ENCODE peak calls at places on chromosome X, in six cellular contexts. H is lower lobe of right lung; D is mammary epithelial cell; N is colonic mucosa; P is AG10803; I is CD4-positive, alpha-beta T cell. K is an unnamed sample.

GRCh38 chrX:40171513-40172168 is 73.9 kb upstream of the BCOR start:
- DNase-seq in H (no peak), D (no peak), N (peak), P (peak), I (peak), K (no peak)

GRCh38 chrX:12747433-12747832 is 43.8 kb upstream of the PRPS2 start:
- DNase-seq in H (no peak), D (no peak), N (no peak), P (no peak), I (no peak), K (no peak)

GRCh38 chrX:6558979-6559378 is 24.1 kb upstream of the VCX3A start:
- DNase-seq in H (no peak), D (no peak), N (no peak), P (no peak), I (no peak), K (no peak)

GRCh38 chrX:9627827-9628406 is 137.7 kb downstream of the GPR143 start:
- DNase-seq in H (no peak), D (no peak), N (no peak), P (peak), I (no peak), K (no peak)

GRCh38 chrX:121160987-121161386 is 113.6 kb downstream of the GLUD2 start:
- DNase-seq in H (no peak), D (no peak), N (no peak), P (peak), I (no peak), K (no peak)

GRCh38 chrX:85111347-85111746 is 107.7 kb downstream of the APOOL start:
- DNase-seq in H (no peak), D (no peak), N (peak), P (peak), I (no peak), K (no peak)

GRCh38 chrX:155056877-155057792 is 13.8 kb downstream of the CMC4 start:
- DNase-seq in H (peak), D (peak), N (peak), P (peak), I (peak), K (peak)

GRCh38 chrX:103356897-103357296 is 591 bp downstream of the TCEAL9 start:
- DNase-seq in H (no peak), D (no peak), N (peak), P (no peak), I (no peak), K (no peak)

GRCh38 chrX:12463873-12464272 is 325.6 kb downstream of the FRMPD4 start:
- DNase-seq in H (no peak), D (no peak), N (no peak), P (no peak), I (no peak), K (no peak)

GRCh38 chrX:32896132-32896531 is 315.2 kb downstream of the DMD start:
- DNase-seq in H (no peak), D (no peak), N (no peak), P (no peak), I (no peak), K (no peak)

GRCh38 chrX:150460781-150461180 is 97.7 kb downstream of the MAMLD1 start:
- DNase-seq in H (no peak), D (no peak), N (no peak), P (no peak), I (no peak), K (no peak)

GRCh38 chrX:131704136-131704695 is 160.3 kb downstream of the OR13H1 start:
- DNase-seq in H (no peak), D (peak), N (peak), P (peak), I (peak), K (peak)

GRCh38 chrX:31154941-31155340 is 83.1 kb upstream of the FTHL17 start:
- DNase-seq in H (no peak), D (no peak), N (no peak), P (no peak), I (no peak), K (no peak)

GRCh38 chrX:67570839-67571238 is 27.0 kb downstream of the AR start:
- DNase-seq in H (no peak), D (no peak), N (no peak), P (no peak), I (no peak), K (no peak)

GRCh38 chrX:397575-397974 is 10.9 kb upstream of the PPP2R3B start:
- DNase-seq in H (no peak), D (no peak), N (no peak), P (peak), I (no peak), K (peak)

GRCh38 chrX:110055616-110056015 is 52.7 kb downstream of the TMEM164 start:
- DNase-seq in H (no peak), D (no peak), N (no peak), P (no peak), I (no peak), K (no peak)

GRCh38 chrX:81489987-81490386 is 288.1 kb downstream of the SH3BGRL start:
- DNase-seq in H (no peak), D (no peak), N (no peak), P (no peak), I (no peak), K (no peak)

GRCh38 chrX:79415056-79415455 is 47.9 kb upstream of the ITM2A start:
- DNase-seq in H (no peak), D (no peak), N (no peak), P (no peak), I (no peak), K (no peak)

GRCh38 chrX:150041208-150041607 is 102.9 kb upstream of the EOLA2 start:
- DNase-seq in H (no peak), D (no peak), N (no peak), P (no peak), I (no peak), K (no peak)

GRCh38 chrX:21943460-21944135 is 3.1 kb downstream of the SMS start:
- DNase-seq in H (no peak), D (peak), N (no peak), P (peak), I (no peak), K (no peak)

GRCh38 chrX:140775211-140775610 is 65.7 kb downstream of the LINC00632 start:
- DNase-seq in H (no peak), D (no peak), N (no peak), P (no peak), I (no peak), K (no peak)
- TF ChIP-seq CTCF in H (no peak), D (no peak), N (no peak), P (no peak), I (no peak), K (no peak)

GRCh38 chrX:70774223-70774622 is 134.3 kb downstream of the TEX11 start:
- DNase-seq in H (no peak), D (no peak), N (no peak), P (no peak), I (no peak), K (no peak)

DNA sequence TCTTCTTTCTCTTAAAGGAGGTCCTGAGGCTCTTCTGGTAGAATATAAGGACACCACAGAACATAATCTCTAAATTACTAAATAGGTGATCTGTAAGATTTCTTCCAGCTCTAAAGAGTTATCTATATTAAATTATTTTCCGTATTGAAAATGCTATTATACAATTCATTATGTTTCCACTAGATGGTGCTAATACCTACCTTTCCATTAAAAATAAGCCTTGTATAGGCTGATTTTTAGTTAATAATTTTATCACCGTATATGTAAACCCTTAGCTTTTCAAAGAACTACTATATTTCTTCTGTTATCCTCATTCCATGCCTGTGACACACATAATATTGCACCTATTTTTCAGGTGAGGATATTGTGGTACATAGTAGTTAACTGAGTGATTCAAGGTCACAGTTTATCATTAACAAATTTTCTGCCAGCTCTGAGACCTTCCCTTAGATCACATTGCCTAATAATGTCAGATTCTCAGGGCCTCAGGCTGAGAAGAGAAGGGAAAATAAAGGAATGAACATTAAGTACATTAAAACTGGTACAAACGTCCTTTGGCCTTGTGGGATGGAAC is 138.8 kb downstream of the TEX11 start:
- DNase-seq in H (no peak), D (no peak), N (no peak), P (no peak), I (no peak), K (no peak)
- TF ChIP-seq CTCF in H (peak), D (peak), N (peak), P (peak), I (peak), K (peak)

GRCh38 chrX:3271485-3272186 is 74.8 kb downstream of the MXRA5 start:
- DNase-seq in H (no peak), D (peak), N (no peak), P (peak), I (no peak), K (peak)
- TF ChIP-seq CTCF in H (no peak), D (no peak), N (no peak), P (no peak), I (no peak), K (no peak)

GRCh38 chrX:133648594-133648993 is 233.3 kb upstream of the GPC4 start:
- DNase-seq in H (no peak), D (no peak), N (no peak), P (no peak), I (no peak), K (no peak)

GRCh38 chrX:133645977-133646750 is 230.9 kb upstream of the GPC4 start:
- DNase-seq in H (no peak), D (peak), N (no peak), P (peak), I (no peak), K (peak)

GRCh38 chrX:133649659-133650058 is 234.4 kb upstream of the GPC4 start:
- DNase-seq in H (no peak), D (no peak), N (no peak), P (no peak), I (no peak), K (no peak)

GRCh38 chrX:133640161-133641015 is 225.1 kb upstream of the GPC4 start:
- DNase-seq in H (no peak), D (no peak), N (no peak), P (peak), I (no peak), K (no peak)

GRCh38 chrX:133645251-133645650 is 230.0 kb upstream of the GPC4 start:
- DNase-seq in H (no peak), D (no peak), N (no peak), P (peak), I (no peak), K (no peak)
- TF ChIP-seq CTCF in H (no peak), D (no peak), N (no peak), P (no peak), I (no peak), K (no peak)

GRCh38 chrX:113157496-113157895 is 316.9 kb upstream of the AMOT start:
- DNase-seq in H (no peak), D (no peak), N (no peak), P (no peak), I (no peak), K (no peak)
- TF ChIP-seq CTCF in H (no peak), D (no peak), N (no peak), P (no peak), I (no peak), K (no peak)